ENCODE peak calls at places on chromosomes 4 and X, in ten cellular contexts. N, Q, O, Z, M, P, J, R, Y and G are unnamed samples.

GRCh38 chrX:152959626-152960025 is 34.3 kb downstream of the PNMA5 start:
- DNase-seq in Y (no peak), R (no peak), Q (no peak), M (no peak), P (no peak), J (no peak), N (no peak), O (no peak), Z (no peak), G (no peak)

GRCh38 chrX:47483310-47484268 is 567 bp upstream of the ZNF41 start:
- DNase-seq in R (no peak), O (no peak), P (no peak), J (peak), Q (peak), Z (peak), N (peak), M (no peak), Y (peak), G (no peak)

GRCh38 chrX:101395789-101396188 is 5.0 kb downstream of the RPL36A start:
- DNase-seq in R (no peak), Z (no peak), O (no peak), Q (no peak), N (peak), M (no peak), Y (peak), J (peak), P (no peak), G (no peak)

GRCh38 chrX:31333181-31333831 is 261.5 kb upstream of the FTHL17 start:
- DNase-seq in Z (no peak), M (no peak), Q (peak), P (no peak), N (peak), Y (peak), O (peak), J (peak), R (no peak), G (peak)

GRCh38 chr4:6918345-6918744 is 8.7 kb downstream of the TBC1D14 start:
- DNase-seq in N (no peak), O (no peak), J (no peak), Z (no peak), R (no peak), Y (no peak), P (no peak), M (no peak), Q (no peak), G (no peak)

GRCh38 chrX:105273326-105273725 is 52.8 kb upstream of the TEX13A start:
- DNase-seq in J (no peak), O (no peak), R (no peak), Q (no peak), N (no peak), M (no peak), Z (no peak), P (no peak), Y (no peak), G (no peak)

GRCh38 chrX:120251471-120252011 is 929 bp downstream of the ZBTB33 start:
- DNase-seq in P (no peak), M (peak), Y (peak), O (no peak), Q (peak), Z (peak), N (peak), R (peak), J (peak), G (no peak)

GRCh38 chrX:103734125-103734760 is 23.5 kb downstream of the TMEM31 start:
- DNase-seq in O (no peak), R (no peak), Z (no peak), N (peak), J (no peak), Q (peak), M (no peak), Y (peak), P (no peak), G (no peak)

GRCh38 chr4:184936071-184936470 is 82.2 kb upstream of the HELT start:
- DNase-seq in Y (no peak), O (no peak), Z (no peak), P (no peak), Q (no peak), M (no peak), R (no peak), N (no peak), J (no peak), G (no peak)

GRCh38 chr4:102759835-102760644 is 728 bp downstream of the MANBA start:
- DNase-seq in O (peak), Q (peak), J (peak), P (peak), M (no peak), R (peak), Y (peak), Z (peak), N (peak), G (no peak)

GRCh38 chr4:38574559-38575333 is 89.3 kb upstream of the KLF3 start:
- DNase-seq in P (no peak), J (no peak), M (no peak), Q (no peak), Y (no peak), R (no peak), O (no peak), N (no peak), Z (no peak), G (no peak)

GRCh38 chr4:185987976-185988627 is 80.9 kb upstream of the TLR3 start:
- DNase-seq in Y (peak), J (no peak), O (no peak), Z (no peak), R (no peak), M (no peak), N (peak), P (no peak), Q (no peak), G (no peak)

GRCh38 chrX:26083093-26083492 is 55.0 kb upstream of the MAGEB18 start:
- DNase-seq in M (no peak), R (no peak), J (no peak), Y (no peak), O (no peak), N (no peak), Z (no peak), Q (no peak), P (no peak), G (no peak)

GRCh38 chr4:173040200-173040599 is 128.4 kb upstream of the GALNT7 start:
- DNase-seq in P (no peak), Z (peak), J (peak), N (peak), Q (peak), R (no peak), O (no peak), Y (no peak), M (no peak), G (no peak)

GRCh38 chrX:45322820-45323219 is 122.1 kb upstream of the DIPK2B start:
- DNase-seq in J (peak), Q (peak), O (no peak), R (no peak), Z (no peak), N (peak), P (no peak), Y (peak), M (no peak), G (peak)

GRCh38 chr4:6449746-6450369 is 22.6 kb downstream of the PPP2R2C start:
- DNase-seq in Z (no peak), J (no peak), P (no peak), Q (no peak), M (no peak), N (no peak), Y (no peak), R (no peak), O (no peak), G (no peak)

GRCh38 chrX:22686138-22686541 is 313.6 kb upstream of the DDX53 start:
- DNase-seq in P (peak), O (no peak), J (peak), M (no peak), Q (peak), Y (peak), N (peak), R (no peak), Z (no peak), G (peak)

GRCh38 chr4:6649216-6649615 is 8.7 kb downstream of the MRFAP1 start:
- DNase-seq in Q (no peak), M (no peak), O (no peak), Y (no peak), Z (no peak), N (no peak), J (no peak), P (no peak), R (no peak), G (no peak)

DNA sequence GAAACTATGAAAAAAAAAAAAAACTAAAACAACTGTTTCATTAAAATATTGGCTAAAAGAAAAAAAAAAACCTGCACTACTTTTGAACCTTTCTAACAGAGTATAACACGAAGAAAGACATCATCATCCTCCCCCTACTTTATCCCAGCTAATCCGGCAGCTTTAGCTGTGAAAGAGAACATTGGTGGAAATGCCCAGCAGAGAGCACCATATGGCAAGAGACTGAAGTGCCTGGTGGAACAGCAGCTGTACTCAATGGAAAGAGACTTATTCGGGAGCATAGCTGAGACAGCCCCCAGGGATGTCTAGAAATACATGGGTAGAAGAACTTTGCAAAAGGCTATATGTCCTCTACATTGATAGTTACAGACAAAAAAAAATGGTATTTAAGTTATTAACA is 30.3 kb downstream of the STPG2 start:
- DNase-seq in Q (peak), M (no peak), R (no peak), Y (peak), Z (peak), N (peak), J (peak), P (no peak), O (peak), G (no peak)
- TF ChIP-seq CTCF in Q (peak), M (no peak), R (no peak), Y (peak), Z (peak), N (peak), J (peak), P (no peak), O (peak), G (no peak)

DNA sequence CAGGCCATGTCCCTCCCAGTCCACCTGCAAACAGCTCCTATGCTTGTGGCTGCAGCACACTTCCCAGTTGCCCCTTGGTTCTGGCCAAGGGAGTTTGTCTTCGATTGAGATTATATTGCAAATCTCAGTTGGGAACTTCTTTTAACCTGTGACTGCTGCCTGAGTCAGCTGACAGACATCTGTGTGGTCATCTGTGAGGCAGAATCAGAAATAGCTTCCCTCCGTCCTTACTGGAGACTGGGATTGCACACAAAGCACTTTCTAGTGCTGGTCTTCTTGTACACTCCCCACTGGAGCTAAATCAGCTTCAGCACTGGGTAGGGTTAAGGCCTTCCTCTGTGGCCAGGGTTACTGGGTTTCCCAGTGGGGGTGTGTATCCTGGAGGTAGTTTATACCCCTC is 34.3 kb downstream of the ZNF330 start:
- DNase-seq in P (no peak), O (no peak), R (no peak), Z (no peak), N (no peak), J (no peak), M (no peak), Y (peak), Q (peak), G (no peak)
- H3K4me3 ChIP-seq in P (no peak), O (no peak), R (no peak), Z (no peak), N (no peak), J (no peak), M (no peak), Y (no peak), Q (no peak), G (no peak)

DNA sequence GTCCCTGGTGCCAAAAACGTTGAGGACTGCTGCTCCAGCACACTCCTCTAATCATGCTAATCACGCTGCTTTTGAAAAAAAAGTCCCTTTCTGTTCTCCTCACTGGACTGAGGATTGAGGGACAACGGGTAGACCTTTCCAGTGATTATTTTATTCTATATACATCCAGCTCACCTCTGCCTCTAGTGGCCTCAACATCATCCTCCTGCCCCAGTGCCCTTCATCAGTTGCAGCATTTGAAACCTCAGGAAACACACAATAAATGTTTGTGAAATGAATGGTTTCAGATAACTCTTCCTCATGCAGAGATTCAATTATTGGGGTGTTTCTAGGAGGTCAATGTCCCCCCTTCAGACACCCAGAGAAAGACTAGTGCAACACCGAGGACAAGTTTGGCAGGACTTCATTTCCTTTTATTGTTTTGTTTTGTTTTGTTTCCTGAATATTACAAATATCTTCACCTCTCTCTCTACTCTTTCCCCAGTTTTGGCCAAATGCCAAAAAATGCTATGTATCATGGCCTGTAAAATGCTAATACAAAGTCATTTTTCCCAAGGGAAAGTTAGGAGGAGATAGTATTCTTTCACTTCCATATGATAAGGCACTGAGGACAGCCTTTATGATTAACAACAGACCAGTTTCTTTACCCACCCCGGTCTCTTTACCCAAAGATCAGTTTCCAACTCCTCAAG is 460.1 kb upstream of the SLIT2 start:
- DNase-seq in P (no peak), O (no peak), M (no peak), Z (no peak), Y (no peak), J (peak), R (no peak), N (peak), Q (peak), G (no peak)
- TF ChIP-seq CTCF in P (no peak), O (peak), M (no peak), Z (no peak), Y (peak), J (peak), R (no peak), N (peak), Q (peak), G (no peak)

GRCh38 chrX:138710866-138711331 is 618 bp downstream of the FGF13 start:
- DNase-seq in Y (no peak), Z (peak), R (no peak), O (no peak), Q (no peak), J (peak), P (no peak), M (no peak), N (no peak), G (no peak)
- H3K4me3 ChIP-seq in Y (no peak), Z (peak), R (peak), O (no peak), Q (no peak), J (peak), P (no peak), M (peak), N (no peak), G (no peak)

GRCh38 chr4:139704915-139705485 is 39.4 kb downstream of the MGST2 start:
- DNase-seq in O (no peak), N (peak), M (no peak), Y (peak), R (no peak), Z (no peak), J (peak), Q (peak), P (no peak), G (no peak)
- TF ChIP-seq CTCF in O (peak), N (peak), M (no peak), Y (peak), R (no peak), Z (peak), J (peak), Q (no peak), P (no peak), G (no peak)

GRCh38 chrX:10174051-10174450 is 17.3 kb downstream of the CLCN4 start:
- DNase-seq in N (no peak), Z (no peak), P (no peak), J (no peak), M (no peak), R (no peak), Y (no peak), Q (no peak), O (no peak), G (no peak)

GRCh38 chrX:10177004-10177396 is 20.2 kb downstream of the CLCN4 start:
- DNase-seq in M (no peak), N (no peak), J (no peak), P (no peak), Y (no peak), Z (no peak), O (no peak), R (no peak), Q (no peak), G (no peak)

GRCh38 chrX:10174810-10175209 is 18.0 kb downstream of the CLCN4 start:
- DNase-seq in P (no peak), R (no peak), M (no peak), Q (peak), N (no peak), J (no peak), Y (no peak), O (no peak), Z (no peak), G (no peak)

GRCh38 chrX:10176121-10177003 is 19.6 kb downstream of the CLCN4 start:
- DNase-seq in P (no peak), Z (no peak), O (no peak), Y (no peak), J (peak), M (no peak), N (no peak), R (peak), Q (no peak), G (no peak)

GRCh38 chrX:10175317-10175871 is 18.6 kb downstream of the CLCN4 start:
- DNase-seq in R (no peak), J (no peak), Q (peak), P (no peak), M (no peak), Y (peak), Z (no peak), O (peak), N (peak), G (no peak)
- H3K4me3 ChIP-seq in R (no peak), J (no peak), Q (no peak), P (no peak), M (no peak), Y (no peak), Z (no peak), O (no peak), N (no peak), G (no peak)

DNA sequence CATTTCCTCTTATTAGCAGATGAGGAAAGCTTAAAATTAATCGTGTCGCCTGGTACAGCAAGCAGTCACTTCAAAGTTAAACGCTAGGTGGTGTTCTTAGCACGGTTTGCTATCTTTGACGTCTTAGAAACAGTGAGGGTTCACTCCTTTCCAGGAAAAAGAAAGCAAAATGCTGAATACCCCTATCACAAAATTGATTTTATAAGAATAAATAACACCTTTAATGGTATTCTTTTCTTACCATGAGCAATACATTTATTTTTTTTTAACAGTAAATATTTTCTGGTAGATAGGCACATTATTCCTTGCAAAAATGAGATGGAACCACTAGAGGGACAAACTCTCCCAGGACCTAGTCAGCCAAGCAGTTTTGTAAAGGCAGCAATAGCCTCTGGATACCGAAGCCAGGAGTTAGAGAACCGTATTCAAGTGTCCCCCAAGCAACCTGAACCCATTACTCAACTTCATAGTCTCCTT is 153.9 kb downstream of the KDR start:
- DNase-seq in Q (peak), P (peak), Z (peak), M (no peak), N (peak), R (no peak), J (peak), O (peak), Y (peak), G (no peak)
- TF ChIP-seq CTCF in Q (peak), P (no peak), Z (peak), M (peak), N (peak), R (no peak), J (peak), O (peak), Y (peak), G (peak)

GRCh38 chr4:177323416-177323815 is 13.7 kb downstream of the NEIL3 start:
- DNase-seq in Z (no peak), Q (no peak), O (no peak), J (no peak), R (no peak), N (no peak), M (no peak), Y (no peak), P (no peak), G (no peak)

GRCh38 chr4:177322881-177323280 is 13.2 kb downstream of the NEIL3 start:
- DNase-seq in P (no peak), J (no peak), Y (no peak), O (no peak), N (peak), M (no peak), R (no peak), Z (no peak), Q (no peak), G (no peak)

GRCh38 chr4:177321647-177322046 is 12.0 kb downstream of the NEIL3 start:
- DNase-seq in M (no peak), P (no peak), R (no peak), Y (no peak), J (no peak), O (no peak), N (no peak), Z (no peak), Q (no peak), G (no peak)

GRCh38 chr4:177320721-177321120 is 11.0 kb downstream of the NEIL3 start:
- DNase-seq in N (no peak), R (no peak), Q (no peak), J (no peak), P (no peak), M (no peak), O (no peak), Z (no peak), Y (no peak), G (no peak)

GRCh38 chr4:177322156-177322685 is 12.5 kb downstream of the NEIL3 start:
- DNase-seq in N (peak), Y (no peak), J (no peak), Z (no peak), R (no peak), M (no peak), O (no peak), Q (peak), P (no peak), G (no peak)
- H3K4me3 ChIP-seq in N (no peak), Y (no peak), J (no peak), Z (no peak), R (no peak), M (no peak), O (no peak), Q (no peak), P (no peak), G (no peak)

GRCh38 chr4:86816463-86817107 is 32.6 kb downstream of the SLC10A6 start:
- DNase-seq in Q (peak), J (no peak), Y (peak), O (peak), R (no peak), N (peak), M (no peak), P (peak), Z (no peak), G (no peak)
- TF ChIP-seq CTCF in Q (no peak), J (no peak), Y (no peak), O (no peak), R (no peak), N (no peak), M (no peak), P (no peak), Z (no peak), G (no peak)